ENCODE peak calls at places on chromosomes 6 and 20, in four cellular contexts. C is NCI-H345; S is CD4-positive, alpha-beta T cell; I is NCI-H1048. R is an unnamed sample.

GRCh38 chr6:100845676-100846075 is 35.5 kb downstream of the ASCC3 start:
- DNase-seq in C (no peak), S (no peak), I (no peak), R (no peak)

GRCh38 chr6:148203970-148204369 is 138.7 kb upstream of the SASH1 start:
- DNase-seq in C (no peak), S (peak; percentile 37), I (no peak), R (no peak)

GRCh38 chr20:47032969-47033578 is 138.4 kb downstream of the EYA2 start:
- DNase-seq in C (no peak), S (no peak), I (no peak), R (no peak)

GRCh38 chr6:14645221-14645620 is 527.6 kb downstream of the CD83 start:
- DNase-seq in C (no peak), S (no peak), I (no peak), R (no peak)

GRCh38 chr6:46267515-46267914 is 96.7 kb upstream of the ENPP5 start:
- DNase-seq in C (no peak), S (no peak), I (no peak), R (no peak)

GRCh38 chr6:15551798-15552197 is 111.0 kb downstream of the DTNBP1 start:
- DNase-seq in C (peak; percentile 49), S (no peak), I (no peak), R (no peak)

GRCh38 chr6:108029226-108029921 is 45.2 kb downstream of the OSTM1 start:
- DNase-seq in C (no peak), S (no peak), I (no peak), R (no peak)

GRCh38 chr20:44011251-44011940 is 96.7 kb downstream of the TOX2 start:
- DNase-seq in C (no peak), S (no peak), I (no peak), R (no peak)

GRCh38 chr6:41451515-41452163 is 94.5 kb upstream of the FOXP4 start:
- DNase-seq in C (no peak), S (no peak), I (no peak), R (peak; percentile 52)

GRCh38 chr6:145071836-145072235 is 663.5 kb downstream of the EPM2A start:
- DNase-seq in C (no peak), S (no peak), I (no peak), R (no peak)

GRCh38 chr6:36340671-36341454 is 4.2 kb upstream of the BNIP5 start:
- DNase-seq in C (peak; percentile 35), S (peak; percentile 66), I (no peak), R (peak; percentile 72)

GRCh38 chr6:170311696-170312095 is 5.1 kb downstream of the FAM120B start:
- DNase-seq in C (no peak), S (no peak), I (no peak), R (no peak)

GRCh38 chr6:126748141-126748540 is 370.3 kb upstream of the RSPO3 start:
- DNase-seq in C (no peak), S (no peak), I (no peak), R (no peak)

GRCh38 chr6:56093776-56094175 is 153.6 kb downstream of the COL21A1 start:
- DNase-seq in C (no peak), S (no peak), I (no peak), R (no peak)

GRCh38 chr6:79431469-79431868 is 105.8 kb downstream of the LCA5 start:
- DNase-seq in C (no peak), S (no peak), I (no peak), R (no peak)

GRCh38 chr6:34955447-34955846 is 66.4 kb downstream of the ANKS1A start:
- DNase-seq in C (no peak), S (no peak), I (no peak), R (no peak)

GRCh38 chr6:90293319-90293937 is 3.2 kb downstream of the BACH2 start:
- DNase-seq in C (no peak), S (no peak), I (no peak), R (no peak)

GRCh38 chr6:13554929-13555333 is 19.5 kb upstream of the SIRT5 start:
- DNase-seq in C (no peak), S (no peak), I (no peak), R (no peak)

GRCh38 chr6:18155273-18155863 is at the start of gene KDM1B:
- DNase-seq in C (peak; percentile 98), S (peak; percentile 99), I (peak; percentile 98), R (peak; percentile 99)

GRCh38 chr6:32085759-32086458 is 23.2 kb downstream of the TNXB start:
- DNase-seq in C (no peak), S (no peak), I (no peak), R (no peak)

GRCh38 chr6:132764370-132764769 is 6.7 kb upstream of the VNN2 start:
- DNase-seq in C (no peak), S (no peak), I (no peak), R (no peak)

GRCh38 chr6:32073066-32073465 is 34.9 kb downstream of the CYP21A2 start:
- DNase-seq in C (no peak), S (no peak), I (no peak), R (no peak)

GRCh38 chr20:58675146-58675584 is 17.4 kb upstream of the NPEPL1 start:
- DNase-seq in C (no peak), S (no peak), I (no peak), R (no peak)

GRCh38 chr6:30590509-30590908 is 19.3 kb downstream of the ABCF1 start:
- DNase-seq in C (no peak), S (no peak), I (no peak), R (no peak)

GRCh38 chr20:8756410-8756809 is 312.5 kb upstream of the PLCB4 start:
- DNase-seq in C (no peak), S (no peak), I (no peak), R (no peak)

GRCh38 chr6:120108061-120108795 is 758.7 kb upstream of the MAN1A1 start:
- DNase-seq in C (no peak), S (no peak), I (no peak), R (no peak)

GRCh38 chr6:170208171-170208601 is 82.7 kb downstream of the DLL1 start:
- DNase-seq in C (no peak), S (no peak), I (no peak), R (no peak)

GRCh38 chr20:51036827-51037229 is 13.9 kb upstream of the KCNG1 start:
- DNase-seq in C (no peak), S (no peak), I (no peak), R (no peak)

GRCh38 chr20:19317240-19318069 is 105.0 kb downstream of the SLC24A3 start:
- DNase-seq in C (no peak), S (no peak), I (no peak), R (no peak)

GRCh38 chr6:146905313-146905712 is 298.9 kb upstream of the STXBP5 start:
- DNase-seq in C (peak; percentile 26), S (no peak), I (no peak), R (peak; percentile 80)

GRCh38 chr20:63090052-63090451 is 83.3 kb upstream of the BHLHE23 start:
- DNase-seq in C (no peak), S (no peak), I (no peak), R (no peak)

GRCh38 chr6:133977983-133978895 is 25.2 kb downstream of the TBPL1 start:
- DNase-seq in C (no peak), S (no peak), I (no peak), R (no peak)

GRCh38 chr6:44999066-44999465 is 329.1 kb upstream of the RUNX2 start:
- DNase-seq in C (no peak), S (no peak), I (no peak), R (no peak)

GRCh38 chr6:170293881-170294755 is 3.2 kb upstream of the DLL1 start:
- DNase-seq in C (peak; percentile 30), S (no peak), I (no peak), R (peak; percentile 13)

GRCh38 chr6:149701699-149702098 is 16.2 kb downstream of the LATS1 start:
- DNase-seq in C (no peak), S (no peak), I (no peak), R (no peak)

GRCh38 chr6:41780623-41781301 is at the start of gene PRICKLE4:
- DNase-seq in C (peak; percentile 42), S (no peak), I (no peak), R (no peak)

GRCh38 chr6:47188588-47189021 is 121.1 kb downstream of the TNFRSF21 start:
- DNase-seq in C (no peak), S (no peak), I (no peak), R (peak; percentile 74)